ENCODE peak calls at places on chromosome 19, in six cellular contexts. X is spleen, W is neuronal stem cell, M is neural progenitor cell, G is heart left ventricle, K is psoas muscle. N is an unnamed sample.

GRCh38 chr19:29724102-29724641 is 9.1 kb upstream of the C19orf12 start:
- DNase-seq in X (no peak), M (peak; percentile 71), W (peak; percentile 30), G (no peak), K (no peak), N (peak; percentile 58)

GRCh38 chr19:39053276-39054090 is 21.1 kb upstream of the FBXO27 start:
- DNase-seq in M (no peak), W (no peak), X (no peak), K (no peak), G (no peak), N (no peak)

GRCh38 chr19:5251096-5252065 is 89.2 kb downstream of the PTPRS start:
- DNase-seq in W (no peak), X (no peak), M (no peak), G (no peak), K (no peak), N (peak; percentile 24)

GRCh38 chr19:49119411-49120324 is at the start of gene PPFIA3:
- DNase-seq in M (peak; percentile 93), G (peak; percentile 77), X (peak; percentile 89), K (peak; percentile 72), W (peak; percentile 68), N (peak; percentile 89)

GRCh38 chr19:45638930-45639729 is at the start of gene EML2:
- DNase-seq in K (peak; percentile 49), M (peak; percentile 94), W (peak; percentile 81), G (peak; percentile 56), X (peak; percentile 93), N (peak; percentile 83)

GRCh38 chr19:57888107-57888493 is 737 bp downstream of the ZNF814 start:
- DNase-seq in K (no peak), G (no peak), X (no peak), M (no peak), W (no peak), N (no peak)

GRCh38 chr19:55857149-55857548 is 20.8 kb downstream of the NLRP4 start:
- DNase-seq in M (no peak), X (no peak), W (no peak), G (no peak), K (no peak), N (no peak)

GRCh38 chr19:33438016-33438671 is 64.6 kb downstream of the CEBPG start:
- DNase-seq in X (peak; percentile 64), K (no peak), W (no peak), M (no peak), G (peak; percentile 70), N (peak; percentile 65)

GRCh38 chr19:12825259-12826131 is 8.9 kb downstream of the RTBDN start:
- DNase-seq in G (no peak), W (no peak), K (no peak), X (no peak), M (peak; percentile 92), N (no peak)

GRCh38 chr19:44635581-44636438 is 7.9 kb upstream of the PVR start:
- DNase-seq in G (no peak), M (no peak), W (no peak), K (no peak), X (no peak), N (no peak)

GRCh38 chr19:47122359-47123335 is 8.0 kb upstream of the SAE1 start:
- DNase-seq in X (no peak), G (no peak), M (no peak), W (no peak), K (no peak), N (no peak)

GRCh38 chr19:15245370-15246197 is 13.3 kb upstream of the EPHX3 start:
- DNase-seq in K (no peak), M (no peak), W (no peak), X (no peak), G (no peak), N (peak; percentile 41)

GRCh38 chr19:17107546-17108452 is 32.2 kb downstream of the MYO9B start:
- DNase-seq in M (no peak), W (no peak), K (peak; percentile 93), G (peak; percentile 84), X (peak; percentile 84), N (peak; percentile 94)

GRCh38 chr19:2413159-2413558 is 14.2 kb downstream of the TIMM13 start:
- DNase-seq in G (no peak), K (no peak), W (no peak), X (no peak), M (no peak), N (no peak)

GRCh38 chr19:5801796-5802616 is 2.9 kb upstream of the NRTN start:
- DNase-seq in G (no peak), X (no peak), M (peak; percentile 91), K (no peak), W (peak; percentile 71), N (peak; percentile 73)

GRCh38 chr19:43612374-43612773 is 486 bp downstream of the SRRM5 start:
- DNase-seq in X (no peak), M (no peak), G (no peak), W (no peak), K (no peak), N (no peak)

GRCh38 chr19:57903298-57904174 is 12.9 kb downstream of the ZNF417 start:
- DNase-seq in X (no peak), M (peak; percentile 33), K (no peak), W (no peak), G (no peak), N (no peak)

GRCh38 chr19:49391581-49392399 is 3.7 kb downstream of the KASH5 start:
- DNase-seq in K (peak; percentile 77), W (peak; percentile 70), X (peak; percentile 93), M (peak; percentile 92), G (peak; percentile 81), N (peak; percentile 90)

GRCh38 chr19:41928221-41928683 is at the start of gene ERFL:
- DNase-seq in W (no peak), G (no peak), M (peak; percentile 52), K (no peak), X (peak; percentile 81), N (no peak)

GRCh38 chr19:54191671-54192453 is 754 bp downstream of the TSEN34 start:
- DNase-seq in X (peak; percentile 86), W (no peak), M (no peak), K (peak; percentile 18), G (no peak), N (peak; percentile 81)

GRCh38 chr19:5905072-5905778 is 553 bp downstream of the VMAC start:
- DNase-seq in X (no peak), G (peak; percentile 26), M (no peak), W (no peak), K (no peak), N (no peak)

DNA sequence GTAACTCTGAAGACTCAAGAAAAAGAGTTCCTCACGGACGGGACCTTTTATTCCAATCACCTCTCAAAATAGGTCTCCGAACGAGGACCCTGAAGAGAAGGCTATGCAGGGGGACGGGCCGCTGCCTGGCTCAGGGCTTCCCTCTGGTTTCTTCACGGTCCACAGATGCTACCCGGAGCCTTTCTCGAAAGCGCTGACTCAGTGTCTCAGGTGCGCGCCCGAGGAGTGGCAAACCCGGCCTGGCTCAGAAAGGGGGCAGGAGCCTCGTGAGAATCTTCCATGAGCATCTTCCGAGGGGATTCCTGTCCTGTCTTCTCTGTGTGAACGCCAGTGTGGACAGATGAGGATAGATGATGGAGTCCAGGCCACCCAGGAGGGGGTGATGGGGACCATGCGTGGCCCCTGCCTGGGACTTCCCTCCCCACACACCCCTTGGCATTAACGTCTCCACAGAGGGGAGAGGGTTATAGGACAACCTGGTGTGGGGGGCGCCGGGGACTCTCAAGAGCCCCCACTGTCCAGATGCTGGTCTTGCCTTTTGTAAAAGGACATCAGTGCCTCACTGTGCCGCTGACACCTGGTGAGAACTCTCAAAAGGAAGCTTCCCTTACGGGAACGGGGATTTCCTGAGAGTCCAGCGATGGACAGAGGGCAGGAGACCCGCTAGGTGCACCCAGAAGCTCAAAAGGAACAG is 16.5 kb downstream of the LSM4 start:
- DNase-seq in K (no peak), G (no peak), X (no peak), W (no peak), M (no peak), N (no peak)
- H3K4me1 ChIP-seq in K (peaks cover 63% of the 10 kb centered on the region), G (peaks cover 14% of the 10 kb centered on the region), X (peaks cover 77% of the 10 kb centered on the region), W (peaks cover 10% of the 10 kb centered on the region), M (peaks cover 21% of the 10 kb centered on the region), N (peaks cover 25% of the 10 kb centered on the region)

DNA sequence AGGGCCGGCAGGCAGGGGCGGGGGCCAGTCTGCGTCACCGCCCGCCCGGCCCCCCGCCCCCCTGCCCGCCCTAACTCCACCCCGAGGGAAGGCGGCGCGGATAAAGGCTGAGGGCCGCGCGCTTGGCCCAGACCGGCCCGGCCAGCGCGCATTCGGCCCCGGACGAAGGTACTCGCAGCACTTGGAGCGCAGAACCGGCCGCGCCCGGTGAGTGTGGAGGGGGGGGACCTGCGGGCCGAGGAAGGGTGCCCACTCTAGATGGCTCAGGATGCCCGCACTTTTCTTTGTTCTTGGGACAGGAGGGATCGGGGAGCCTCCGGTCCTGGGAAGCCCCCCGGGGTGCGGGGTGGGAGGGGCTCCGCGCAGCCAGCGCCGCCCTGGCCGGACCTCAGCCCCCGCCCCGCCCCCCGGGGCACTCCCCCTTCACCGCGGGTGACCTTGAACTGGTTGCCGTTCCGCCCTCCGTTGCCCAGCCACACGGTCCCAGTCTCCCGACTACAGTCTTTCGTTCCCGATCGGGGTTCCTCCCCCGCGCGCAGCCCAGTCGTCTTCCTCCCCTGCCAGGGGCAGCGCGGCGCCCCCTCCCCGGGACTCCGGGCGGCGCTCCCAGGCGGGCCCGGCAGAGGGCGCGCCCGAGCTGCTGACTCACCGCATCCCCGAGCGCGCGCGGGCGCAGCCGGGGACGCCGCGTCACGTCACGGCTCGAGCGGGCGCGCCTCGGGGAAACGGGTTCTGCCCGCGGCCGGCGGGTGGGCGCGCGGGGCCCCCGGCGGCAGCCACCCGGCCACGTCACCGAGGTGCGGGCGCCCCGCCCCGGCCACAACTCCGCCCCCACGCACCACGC is at the start of gene MIDN:
- DNase-seq in M (peak; percentile 90), K (peak; percentile 91), G (peak; percentile 92), X (peak; percentile 96), W (no peak), N (peak; percentile 97)
- H3K4me1 ChIP-seq in M (peaks cover 18% of the 10 kb centered on the region), K (peaks cover 51% of the 10 kb centered on the region), G (peaks cover 13% of the 10 kb centered on the region), X (peaks cover 68% of the 10 kb centered on the region), W (peaks cover 37% of the 10 kb centered on the region), N (peaks cover 30% of the 10 kb centered on the region)

GRCh38 chr19:8307965-8308866 is at the start of gene CD320:
- DNase-seq in X (peak; percentile 95), M (peak; percentile 95), G (peak; percentile 94), K (peak; percentile 93), W (peak; percentile 88), N (peak; percentile 95)

GRCh38 chr19:8306235-8307054 is 1.7 kb downstream of the CD320 start:
- DNase-seq in K (peak; percentile 15), G (peak; percentile 21), M (no peak), X (peak; percentile 77), W (no peak), N (peak; percentile 76)

GRCh38 chr19:8307400-8307964 is 676 bp downstream of the CD320 start:
- DNase-seq in G (no peak), M (peak; percentile 49), W (no peak), K (peak; percentile 26), X (peak; percentile 78), N (peak; percentile 56)

GRCh38 chr19:8304841-8305621 is 3.1 kb downstream of the CD320 start:
- DNase-seq in W (peak; percentile 21), G (peak; percentile 26), X (peak; percentile 81), M (peak; percentile 86), K (no peak), N (peak; percentile 71)

DNA sequence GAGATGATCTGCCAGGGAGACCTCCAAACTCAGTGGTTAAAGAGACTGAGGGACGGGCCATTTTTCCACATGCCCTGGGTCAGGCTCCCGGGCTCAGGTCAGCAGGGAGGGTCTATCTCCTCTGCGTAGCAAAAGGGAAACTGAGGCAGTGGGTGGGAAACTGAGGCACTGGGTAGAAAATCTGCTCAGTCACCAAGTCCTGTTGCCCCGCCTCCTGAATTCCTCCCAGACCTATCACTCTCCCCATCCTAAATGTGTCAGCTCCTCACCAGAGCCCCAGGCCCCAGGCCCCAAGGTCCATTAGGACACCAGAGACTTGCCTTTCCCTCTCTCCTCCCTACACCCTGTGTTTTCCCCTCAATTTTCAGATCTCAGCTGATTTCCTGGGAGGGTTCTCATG is 2.4 kb downstream of the CD320 start:
- DNase-seq in G (peak; percentile 17), W (no peak), K (no peak), M (no peak), X (peak; percentile 12), N (peak; percentile 35)
- H3K4me1 ChIP-seq in G (peaks cover 3% of the 10 kb centered on the region), W (peaks cover 11% of the 10 kb centered on the region), K (peaks cover 21% of the 10 kb centered on the region), M (peaks cover 13% of the 10 kb centered on the region), X (peaks cover 39% of the 10 kb centered on the region), N (peaks cover 18% of the 10 kb centered on the region)

GRCh38 chr19:18473003-18473705 is 35.2 kb upstream of the ISYNA1 start:
- DNase-seq in W (no peak), G (no peak), X (peak; percentile 67), K (no peak), M (no peak), N (no peak)
- H3K4me1 ChIP-seq in W (peaks cover 5% of the 10 kb centered on the region), G (peaks cover 1% of the 10 kb centered on the region), X (peaks cover 61% of the 10 kb centered on the region), K (peaks cover 79% of the 10 kb centered on the region), M (no peaks in the 10 kb centered on the region), N (peaks cover 45% of the 10 kb centered on the region)

N was measured in kidney.